ENCODE peak calls at places on chromosomes 16 and 17, in nine cellular contexts. N is effector memory CD4-positive, alpha-beta T cell; Z is psoas muscle; K is aorta; L is OCI-LY7; S is stomach; Q is uterus; X is neural progenitor cell; J is WERI-Rb-1. O is an unnamed sample. For H3K9me3, the result is how much of the 10 kb centered on the place peaks cover.

GRCh38 chr16:4071686-4072561 is 44.3 kb downstream of the ADCY9 start:
- DNase-seq in S (no peak), N (no peak), Q (no peak), Z (no peak), J (no peak), X (no peak), L (no peak), K (no peak), O (no peak)

GRCh38 chr16:27703545-27703944 is 153.6 kb downstream of the KATNIP start:
- DNase-seq in N (no peak), Q (no peak), K (peak), S (no peak), Z (no peak), L (no peak), X (no peak), J (no peak), O (no peak)

GRCh38 chr16:8751481-8752311 is 45.7 kb downstream of the TMEM186 start:
- DNase-seq in N (no peak), X (no peak), Z (no peak), L (no peak), Q (no peak), S (no peak), K (peak), J (no peak), O (no peak)

GRCh38 chr17:48678141-48678971 is 44.0 kb downstream of the PRAC1 start:
- DNase-seq in S (peak), J (peak), Z (peak), L (peak), K (peak), Q (peak), X (peak), N (peak), O (peak)

GRCh38 chr16:70681382-70682238 is 4.2 kb downstream of the MTSS2 start:
- DNase-seq in Z (peak), Q (no peak), N (no peak), L (no peak), S (no peak), K (peak), J (no peak), X (no peak), O (no peak)

GRCh38 chr17:39963826-39964225 is 1.0 kb downstream of the GSDMA start:
- DNase-seq in J (no peak), N (no peak), Z (no peak), S (no peak), K (no peak), L (no peak), Q (no peak), X (no peak), O (peak)

GRCh38 chr17:46813920-46814319 is 4.6 kb downstream of the WNT3 start:
- DNase-seq in J (no peak), L (no peak), K (no peak), Q (no peak), X (no peak), N (no peak), S (no peak), Z (no peak), O (no peak)

GRCh38 chr17:8823279-8823678 is 24.1 kb upstream of the MFSD6L start:
- DNase-seq in J (no peak), Z (no peak), K (no peak), X (no peak), N (no peak), L (no peak), Q (no peak), S (no peak), O (no peak)

GRCh38 chr16:57039148-57039812 is 49.9 kb downstream of the NLRC5 start:
- DNase-seq in X (no peak), Q (no peak), K (no peak), S (no peak), N (no peak), Z (no peak), J (no peak), L (peak), O (peak)

GRCh38 chr16:14300631-14301149 is 229.6 kb downstream of the MRTFB start:
- DNase-seq in S (peak), K (peak), L (peak), X (peak), Q (peak), Z (peak), N (no peak), J (peak), O (peak)

GRCh38 chr16:70433456-70434103 is 5.3 kb downstream of the ST3GAL2 start:
- DNase-seq in S (no peak), K (no peak), Q (peak), X (no peak), L (peak), J (no peak), Z (peak), N (no peak), O (no peak)

GRCh38 chr16:71927383-71927782 is 32.1 kb downstream of the IST1 start:
- DNase-seq in Q (peak), S (peak), K (no peak), N (no peak), J (no peak), Z (no peak), X (no peak), L (no peak), O (no peak)

GRCh38 chr16:49473773-49474172 is 100.2 kb downstream of the C16orf78 start:
- DNase-seq in L (no peak), S (peak), J (no peak), X (no peak), N (no peak), K (no peak), Q (peak), Z (peak), O (no peak)

GRCh38 chr17:72387487-72387886 is 266.7 kb downstream of the SOX9 start:
- DNase-seq in X (no peak), Q (no peak), Z (no peak), L (no peak), K (no peak), J (no peak), S (no peak), N (no peak), O (no peak)

GRCh38 chr17:6713130-6713917 is at the start of gene SLC13A5:
- DNase-seq in X (peak), Z (no peak), N (no peak), Q (no peak), J (peak), S (no peak), K (peak), L (no peak), O (no peak)

GRCh38 chr16:11359370-11359769 is 14.1 kb downstream of the RMI2 start:
- DNase-seq in X (no peak), N (no peak), Z (no peak), L (no peak), K (no peak), S (no peak), J (no peak), Q (no peak), O (no peak)

GRCh38 chr17:72136692-72137550 is 16.1 kb downstream of the SOX9 start:
- DNase-seq in Z (no peak), K (no peak), N (no peak), S (no peak), L (no peak), J (no peak), Q (no peak), X (no peak), O (no peak)

GRCh38 chr17:10699861-10700260 is 2.5 kb downstream of the ADPRM start:
- DNase-seq in Z (no peak), N (no peak), L (no peak), K (no peak), J (no peak), S (no peak), X (no peak), Q (no peak), O (peak)

GRCh38 chr16:46747777-46748651 is at the start of gene MYLK3:
- DNase-seq in N (no peak), K (peak), S (no peak), L (no peak), J (no peak), Z (no peak), Q (no peak), X (peak), O (no peak)

GRCh38 chr16:83517398-83517797 is 290.4 kb upstream of the HSBP1 start:
- DNase-seq in Q (no peak), J (no peak), N (no peak), K (no peak), X (no peak), Z (no peak), L (no peak), S (no peak), O (no peak)

GRCh38 chr16:25855818-25856217 is 164.1 kb downstream of the HS3ST4 start:
- DNase-seq in S (no peak), Z (no peak), J (no peak), K (no peak), N (no peak), X (peak), L (no peak), Q (no peak), O (no peak)

GRCh38 chr17:72176902-72177660 is 56.3 kb downstream of the SOX9 start:
- DNase-seq in N (no peak), Q (no peak), K (no peak), J (no peak), S (no peak), L (no peak), X (no peak), Z (no peak), O (no peak)

GRCh38 chr17:37206299-37206698 is 169.5 kb upstream of the C17orf78 start:
- DNase-seq in Q (no peak), K (no peak), L (no peak), J (no peak), S (no peak), N (no peak), Z (no peak), X (no peak), O (no peak)

GRCh38 chr16:66740533-66740932 is 10.9 kb downstream of the DYNC1LI2 start:
- DNase-seq in Q (no peak), S (peak), J (no peak), N (no peak), X (no peak), Z (no peak), K (no peak), L (no peak), O (no peak)

GRCh38 chr16:67030221-67030962 is 1.4 kb downstream of the CBFB start:
- DNase-seq in K (no peak), Q (no peak), Z (no peak), N (no peak), L (peak), J (peak), X (no peak), S (no peak), O (no peak)

GRCh38 chr17:9403207-9403606 is 172.4 kb downstream of the STX8 start:
- DNase-seq in L (no peak), X (no peak), S (no peak), K (no peak), N (no peak), J (no peak), Z (no peak), Q (no peak), O (no peak)

GRCh38 chr16:67278773-67279295 is 498 bp upstream of the PLEKHG4 start:
- DNase-seq in K (no peak), J (peak), S (no peak), Q (no peak), L (no peak), X (peak), N (peak), Z (peak), O (no peak)

GRCh38 chr16:84044108-84044488 is 1.5 kb upstream of the SLC38A8 start:
- DNase-seq in Z (no peak), S (no peak), J (peak), L (peak), X (peak), K (peak), N (no peak), Q (no peak), O (no peak)

GRCh38 chr16:67546091-67546501 is 16.2 kb upstream of the CTCF start:
- DNase-seq in L (no peak), K (no peak), X (no peak), J (no peak), Z (no peak), S (no peak), Q (no peak), N (no peak), O (no peak)

GRCh38 chr16:58462997-58463891 is 36.7 kb upstream of the NDRG4 start:
- DNase-seq in S (no peak), L (no peak), Q (no peak), Z (no peak), K (no peak), X (peak), N (no peak), J (peak), O (no peak)

GRCh38 chr17:7587831-7588230 is 2.1 kb downstream of the SOX15 start:
- DNase-seq in Z (peak), L (no peak), K (no peak), S (no peak), X (no peak), Q (no peak), J (no peak), N (no peak), O (no peak)

GRCh38 chr17:12856451-12856850 is 67.2 kb downstream of the ARHGAP44 start:
- DNase-seq in Q (no peak), S (no peak), Z (no peak), N (no peak), K (no peak), J (no peak), X (no peak), L (no peak), O (no peak)

GRCh38 chr17:67050066-67050465 is 5.7 kb downstream of the CACNG1 start:
- DNase-seq in X (no peak), Q (no peak), J (no peak), L (no peak), S (no peak), Z (no peak), K (no peak), N (no peak), O (no peak)

GRCh38 chr16:50902457-50902856 is 160.6 kb downstream of the CYLD start:
- DNase-seq in Z (no peak), N (no peak), X (no peak), K (no peak), Q (no peak), J (peak), L (peak), S (no peak), O (no peak)

GRCh38 chr16:60041671-60042070 is 1307.6 kb upstream of the GOT2 start:
- DNase-seq in Z (no peak), N (no peak), S (no peak), L (no peak), X (no peak), K (no peak), Q (no peak), J (no peak), O (no peak)

GRCh38 chr17:8939496-8940334 is 25.8 kb downstream of the PIK3R5 start:
- DNase-seq in J (no peak), N (no peak), Q (no peak), X (no peak), S (no peak), K (no peak), L (no peak), Z (no peak), O (peak)

GRCh38 chr17:2146132-2146871 is 91.4 kb downstream of the HIC1 start:
- DNase-seq in X (no peak), N (peak), S (no peak), Q (no peak), Z (no peak), L (no peak), K (no peak), J (no peak), O (no peak)

GRCh38 chr16:13994239-13995106 is 74.5 kb downstream of the ERCC4 start:
- DNase-seq in K (no peak), N (no peak), X (no peak), S (no peak), L (no peak), J (no peak), Q (no peak), Z (peak), O (no peak)

GRCh38 chr16:85523602-85524364 is 89.3 kb upstream of the GSE1 start:
- DNase-seq in X (peak), K (no peak), Q (no peak), N (no peak), Z (no peak), L (no peak), J (no peak), S (peak), O (no peak)

GRCh38 chr16:78773316-78773715 is 673.9 kb downstream of the WWOX start:
- DNase-seq in N (no peak), S (no peak), Z (no peak), X (peak), K (no peak), J (no peak), L (no peak), Q (no peak), O (no peak)
- H3K9me3 ChIP-seq in N (under half), S (under half), Z (under half), X (under half), K (under half), J (under half), L (under half), Q (under half), O (under half)

DNA sequence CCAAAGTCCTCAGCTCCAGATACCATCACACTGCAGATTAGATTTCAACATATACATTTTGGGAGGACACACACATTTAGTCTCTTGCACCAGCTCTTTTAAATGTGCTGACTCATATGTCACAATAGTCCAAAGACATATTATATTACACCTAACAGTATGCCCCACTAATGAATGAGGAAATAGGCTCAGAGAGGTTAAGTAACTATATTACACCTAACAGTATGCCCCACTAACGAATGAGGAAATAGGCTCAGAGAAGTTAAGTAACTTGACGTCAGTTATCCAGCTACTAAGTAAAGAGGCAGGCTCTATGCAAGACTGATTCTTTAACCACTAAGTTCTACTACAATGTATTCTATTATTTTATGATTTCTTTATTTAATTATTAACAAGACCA is 9.7 kb downstream of the IRX6 start:
- DNase-seq in N (no peak), K (no peak), X (no peak), J (no peak), S (no peak), Z (no peak), L (peak), Q (no peak), O (no peak)
- H3K27ac ChIP-seq in N (no peak), K (no peak), X (no peak), J (no peak), S (no peak), Z (no peak), L (no peak), Q (no peak), O (no peak)

DNA sequence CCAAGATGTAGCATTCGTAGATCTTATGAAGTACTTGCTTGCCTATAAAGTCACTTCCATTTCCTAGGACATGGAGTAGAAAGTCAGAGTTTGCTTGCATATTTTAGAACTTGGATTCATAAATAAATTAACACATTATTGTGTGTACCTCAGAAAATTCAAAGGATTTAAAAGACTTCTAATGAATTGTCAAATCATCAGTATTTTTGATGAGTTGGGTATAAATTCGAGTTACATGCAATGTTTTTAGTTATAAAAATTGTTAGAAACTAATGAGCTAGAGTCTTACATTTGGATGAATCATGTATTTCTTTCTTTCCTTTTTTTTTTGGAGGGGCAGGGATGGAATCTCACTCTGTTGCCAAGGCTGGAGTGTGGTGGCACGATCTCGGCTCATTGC is 156.9 kb upstream of the KCNJ16 start:
- DNase-seq in S (no peak), K (no peak), Z (no peak), J (no peak), L (no peak), X (no peak), N (no peak), Q (no peak), O (no peak)
- H3K9me3 ChIP-seq in S (under half), K (under half), Z (under half), J (under half), L (under half), X (under half), N (under half), Q (under half), O (under half)

GRCh38 chr17:74763565-74764387 is 12.4 kb downstream of the NAT9 start:
- DNase-seq in X (peak), N (no peak), Z (no peak), Q (no peak), L (no peak), K (no peak), S (no peak), J (no peak), O (no peak)
- H3K27ac ChIP-seq in X (peak), N (peak), Z (no peak), Q (no peak), L (no peak), K (no peak), S (no peak), J (no peak), O (peak)

GRCh38 chr16:35306915-35307314 is 1847.5 kb downstream of the TP53TG3F start:
- DNase-seq in N (no peak), Z (no peak), Q (no peak), K (no peak), S (no peak), L (no peak), J (no peak), X (no peak), O (no peak)
- H3K9me3 ChIP-seq in N (under half), Z (under half), Q (under half), K (under half), S (half or more), L (under half), J (under half), X (under half), O (under half)

DNA sequence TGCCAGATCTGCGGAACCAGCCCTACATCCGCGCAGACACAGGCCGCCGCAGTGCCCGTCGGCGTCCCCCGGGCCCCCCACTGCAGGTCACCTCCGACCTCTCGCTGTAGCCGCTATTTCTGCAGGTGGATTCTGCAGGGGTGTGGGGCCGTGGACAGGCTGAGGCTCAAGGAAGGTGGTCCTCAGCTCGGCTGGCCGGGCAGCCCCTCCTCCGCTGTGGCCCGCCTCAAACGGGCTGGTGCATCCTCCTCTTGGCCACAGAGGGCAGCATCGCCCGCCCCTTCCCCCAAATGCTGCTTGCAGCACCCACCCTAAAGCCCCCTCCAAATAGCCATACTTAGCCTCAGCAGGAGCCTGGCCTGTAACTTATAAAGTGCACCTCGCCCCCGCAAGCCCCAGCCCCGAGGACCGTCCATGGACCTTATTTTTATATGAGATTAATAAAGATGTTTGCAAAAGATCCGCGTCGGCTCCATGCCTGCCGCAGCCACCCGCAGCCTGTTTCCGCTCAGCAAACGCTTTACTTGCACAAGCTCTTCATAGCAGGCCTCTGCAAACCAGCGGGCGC is 14.9 kb downstream of the SPATA32 start:
- DNase-seq in S (no peak), J (peak), Q (no peak), Z (no peak), L (peak), K (peak), X (peak), N (no peak), O (peak)
- H3K27ac ChIP-seq in S (peak), J (peak), Q (no peak), Z (no peak), L (peak), K (no peak), X (peak), N (peak), O (peak)

DNA sequence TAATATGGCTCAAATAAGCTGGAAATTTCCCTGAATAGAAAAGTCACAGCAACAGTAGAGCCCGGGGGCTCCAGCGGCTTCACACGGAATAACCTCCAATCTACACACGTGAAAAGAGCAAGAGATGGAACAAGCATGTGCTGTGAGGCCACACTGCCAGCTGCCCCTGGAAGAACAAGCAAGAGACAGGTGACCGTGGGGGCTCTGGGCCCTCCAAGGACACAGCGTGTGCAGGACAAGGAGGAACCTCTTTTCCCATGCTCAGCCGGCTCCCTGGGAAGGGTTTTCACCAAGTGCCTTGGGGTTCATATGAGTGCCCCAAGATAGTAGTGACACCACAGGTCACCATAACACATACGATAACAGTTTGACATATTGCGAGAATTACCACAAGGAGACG is 110.2 kb upstream of the ZNF750 start:
- DNase-seq in X (no peak), K (peak), L (no peak), N (no peak), Q (peak), Z (peak), J (no peak), S (no peak), O (no peak)
- H3K9me3 ChIP-seq in X (under half), K (under half), L (under half), N (under half), Q (under half), Z (under half), J (half or more), S (half or more), O (under half)

GRCh38 chr17:17141860-17142552 is 64.1 kb downstream of the PLD6 start:
- DNase-seq in L (peak), N (peak), J (peak), Z (peak), Q (no peak), S (no peak), K (no peak), X (peak), O (peak)
- H3K27ac ChIP-seq in L (no peak), N (no peak), J (peak), Z (no peak), Q (no peak), S (no peak), K (no peak), X (no peak), O (no peak)